ENCODE peak calls at places on chromosomes 12 and 14, in eight cellular contexts. C, M, Q, V, L, Y, O and P are unnamed samples.

GRCh38 chr14:72644038-72644437 is 249.9 kb downstream of the DPF3 start:
- DNase-seq in C (no peak), M (no peak), Q (no peak), V (no peak), L (no peak), Y (no peak), O (no peak), P (no peak)

GRCh38 chr12:85625467-85625866 is 210.7 kb downstream of the RASSF9 start:
- DNase-seq in C (no peak), M (no peak), Q (no peak), V (no peak), L (no peak), Y (no peak), O (no peak), P (no peak)

GRCh38 chr14:58607131-58607531 is 30.6 kb upstream of the DACT1 start:
- DNase-seq in C (no peak), M (no peak), Q (no peak), V (no peak), L (no peak), Y (no peak), O (no peak), P (no peak)

GRCh38 chr14:75426332-75427125 is 1.3 kb upstream of the JDP2 start:
- DNase-seq in C (no peak), M (peak; percentile 63), Q (peak; percentile 9), V (no peak), L (no peak), Y (no peak), O (no peak), P (peak; percentile 30)

GRCh38 chr14:100536721-100537700 is 50.2 kb downstream of the BEGAIN start:
- DNase-seq in C (no peak), M (no peak), Q (no peak), V (no peak), L (no peak), Y (peak; percentile 10), O (no peak), P (no peak)

GRCh38 chr14:73231874-73232851 is 5.1 kb upstream of the PAPLN start:
- DNase-seq in C (no peak), M (peak; percentile 28), Q (no peak), V (no peak), L (no peak), Y (no peak), O (no peak), P (no peak)

GRCh38 chr12:59808317-59808910 is 212.6 kb downstream of the SLC16A7 start:
- DNase-seq in C (no peak), M (peak; percentile 30), Q (no peak), V (peak; percentile 47), L (no peak), Y (no peak), O (peak; percentile 33), P (no peak)

GRCh38 chr12:26741828-26742227 is 91.2 kb downstream of the ITPR2 start:
- DNase-seq in C (no peak), M (no peak), Q (no peak), V (no peak), L (no peak), Y (no peak), O (no peak), P (no peak)

GRCh38 chr14:98514016-98514415 is 758.0 kb downstream of the BCL11B start:
- DNase-seq in C (no peak), M (no peak), Q (no peak), V (no peak), L (no peak), Y (no peak), O (no peak), P (no peak)

GRCh38 chr12:1857086-1857485 is 36.7 kb downstream of the LRTM2 start:
- DNase-seq in C (no peak), M (no peak), Q (no peak), V (no peak), L (no peak), Y (no peak), O (no peak), P (no peak)

GRCh38 chr12:104529130-104529874 is 72.6 kb downstream of the CHST11 start:
- DNase-seq in C (no peak), M (no peak), Q (no peak), V (no peak), L (no peak), Y (no peak), O (no peak), P (no peak)

GRCh38 chr12:81863406-81863805 is 104.3 kb upstream of the PPFIA2 start:
- DNase-seq in C (no peak), M (no peak), Q (no peak), V (no peak), L (no peak), Y (no peak), O (no peak), P (no peak)

GRCh38 chr14:73714656-73715081 is 485 bp upstream of the PNMA1 start:
- DNase-seq in C (no peak), M (no peak), Q (no peak), V (no peak), L (no peak), Y (no peak), O (no peak), P (no peak)

GRCh38 chr12:119870462-119870861 is 6.7 kb downstream of the CIT start:
- DNase-seq in C (no peak), M (no peak), Q (no peak), V (peak; percentile 54), L (no peak), Y (no peak), O (no peak), P (no peak)

GRCh38 chr12:64672925-64673409 is 62.7 kb downstream of the RASSF3 start:
- DNase-seq in C (peak; percentile 83), M (peak; percentile 49), Q (no peak), V (peak; percentile 59), L (no peak), Y (peak; percentile 71), O (peak; percentile 54), P (no peak)

GRCh38 chr12:112962561-112962960 is 15.8 kb upstream of the OAS2 start:
- DNase-seq in C (no peak), M (no peak), Q (no peak), V (no peak), L (no peak), Y (no peak), O (no peak), P (no peak)

GRCh38 chr14:20388159-20388558 is 25.1 kb downstream of the TEP1 start:
- DNase-seq in C (no peak), M (no peak), Q (no peak), V (no peak), L (no peak), Y (no peak), O (no peak), P (no peak)

GRCh38 chr14:63692309-63693020 is 35.4 kb downstream of the SGPP1 start:
- DNase-seq in C (no peak), M (no peak), Q (no peak), V (peak; percentile 41), L (no peak), Y (no peak), O (no peak), P (no peak)

GRCh38 chr14:86532219-86532618 is 1002.3 kb downstream of the FLRT2 start:
- DNase-seq in C (peak; percentile 24), M (no peak), Q (no peak), V (peak; percentile 51), L (no peak), Y (no peak), O (no peak), P (no peak)

GRCh38 chr12:125272252-125272980 is 207.2 kb downstream of the AACS start:
- DNase-seq in C (no peak), M (no peak), Q (no peak), V (no peak), L (no peak), Y (no peak), O (no peak), P (no peak)

GRCh38 chr12:110531741-110532333 is 29.7 kb downstream of the RAD9B start:
- DNase-seq in C (no peak), M (no peak), Q (no peak), V (peak; percentile 79), L (no peak), Y (no peak), O (no peak), P (no peak)

GRCh38 chr14:71555654-71556559 is 376.3 kb upstream of the RGS6 start:
- DNase-seq in C (no peak), M (peak; percentile 64), Q (peak; percentile 82), V (peak; percentile 41), L (peak; percentile 30), Y (no peak), O (peak; percentile 57), P (no peak)

GRCh38 chr12:103955811-103956514 is 9.7 kb upstream of the TDG start:
- DNase-seq in C (no peak), M (peak; percentile 9), Q (no peak), V (peak; percentile 45), L (no peak), Y (no peak), O (no peak), P (no peak)

GRCh38 chr12:19234171-19234704 is 104.7 kb downstream of the PLEKHA5 start:
- DNase-seq in C (no peak), M (no peak), Q (no peak), V (peak; percentile 37), L (no peak), Y (no peak), O (no peak), P (no peak)

GRCh38 chr12:114141916-114142564 is 175.9 kb upstream of the RBM19 start:
- DNase-seq in C (no peak), M (no peak), Q (no peak), V (no peak), L (no peak), Y (no peak), O (no peak), P (no peak)

GRCh38 chr12:52616680-52617402 is 1.5 kb downstream of the KRT73 start:
- DNase-seq in C (no peak), M (no peak), Q (no peak), V (no peak), L (no peak), Y (no peak), O (no peak), P (no peak)

GRCh38 chr14:101049511-101049910 is 146.0 kb upstream of the RTL1 start:
- DNase-seq in C (no peak), M (no peak), Q (no peak), V (no peak), L (no peak), Y (peak; percentile 17), O (no peak), P (no peak)

GRCh38 chr12:26014085-26014484 is 55.6 kb downstream of the RASSF8 start:
- DNase-seq in C (no peak), M (no peak), Q (no peak), V (no peak), L (no peak), Y (no peak), O (no peak), P (no peak)

GRCh38 chr12:5506295-5506694 is 74.4 kb downstream of the NTF3 start:
- DNase-seq in C (no peak), M (no peak), Q (no peak), V (no peak), L (no peak), Y (no peak), O (no peak), P (no peak)

GRCh38 chr12:119711693-119712092 is 43.8 kb downstream of the PRKAB1 start:
- DNase-seq in C (no peak), M (no peak), Q (no peak), V (no peak), L (no peak), Y (no peak), O (no peak), P (no peak)

GRCh38 chr14:104969741-104970230 is 8.4 kb downstream of the AHNAK2 start:
- DNase-seq in C (no peak), M (no peak), Q (no peak), V (no peak), L (no peak), Y (peak; percentile 25), O (no peak), P (no peak)

GRCh38 chr12:44717612-44718011 is 158.5 kb downstream of the NELL2 start:
- DNase-seq in C (no peak), M (no peak), Q (no peak), V (no peak), L (no peak), Y (no peak), O (no peak), P (no peak)